ENCODE peak calls at places on chromosomes 3 and 15, in four cellular contexts. I is substantia nigra, S is cardiac muscle cell, A is epithelial cell of prostate. G is an unnamed sample.

GRCh38 chr3:38131621-38132369 is 5.1 kb downstream of the ACAA1 start:
- DNase-seq in I (no peak), S (peak; percentile 56), A (no peak), G (no peak)

GRCh38 chr3:159499031-159499793 is 489.4 kb upstream of the IL12A start:
- DNase-seq in I (no peak), S (no peak), A (no peak), G (no peak)

GRCh38 chr15:64180235-64180824 is 17.5 kb upstream of the PPIB start:
- DNase-seq in I (no peak), S (no peak), A (no peak), G (no peak)

GRCh38 chr15:59686389-59686788 is 2.7 kb downstream of the BNIP2 start:
- DNase-seq in I (no peak), S (no peak), A (no peak), G (peak; percentile 12)

GRCh38 chr15:38217181-38217580 is 35.5 kb upstream of the SPRED1 start:
- DNase-seq in I (no peak), S (peak; percentile 80), A (no peak), G (no peak)

GRCh38 chr15:98683821-98684220 is 35.5 kb downstream of the IGF1R start:
- DNase-seq in I (no peak), S (no peak), A (no peak), G (no peak)

GRCh38 chr3:162224736-162225135 is 728.1 kb downstream of the OTOL1 start:
- DNase-seq in I (no peak), S (peak; percentile 26), A (no peak), G (no peak)

GRCh38 chr3:68809596-68809995 is 122.8 kb downstream of the TAFA4 start:
- DNase-seq in I (no peak), S (no peak), A (no peak), G (no peak)

GRCh38 chr15:25850154-25851111 is 12.7 kb downstream of the ATP10A start:
- DNase-seq in I (no peak), S (peak; percentile 78), A (no peak), G (peak; percentile 27)

GRCh38 chr15:40336129-40337122 is 4.3 kb downstream of the CCDC9B start:
- DNase-seq in I (no peak), S (no peak), A (no peak), G (no peak)

GRCh38 chr3:40170395-40170794 is 139.1 kb upstream of the EIF1B start:
- DNase-seq in I (no peak), S (no peak), A (no peak), G (no peak)

GRCh38 chr3:42635111-42635510 is 18.4 kb upstream of the ZBTB47 start:
- DNase-seq in I (no peak), S (peak; percentile 45), A (no peak), G (no peak)

GRCh38 chr3:57862894-57863293 is 106.8 kb downstream of the SLMAP start:
- DNase-seq in I (no peak), S (no peak), A (no peak), G (no peak)

GRCh38 chr15:81852826-81853225 is 193.0 kb downstream of the MEX3B start:
- DNase-seq in I (no peak), S (no peak), A (no peak), G (no peak)

GRCh38 chr3:13199006-13199776 is 126.0 kb upstream of the IQSEC1 start:
- DNase-seq in I (no peak), S (no peak), A (no peak), G (no peak)

GRCh38 chr3:66381621-66382020 is 119.2 kb downstream of the LRIG1 start:
- DNase-seq in I (no peak), S (no peak), A (no peak), G (no peak)

GRCh38 chr3:37519661-37520060 is 342.0 kb upstream of the CTDSPL start:
- DNase-seq in I (no peak), S (no peak), A (no peak), G (peak; percentile 28)

GRCh38 chr3:69948246-69948862 is 51.2 kb upstream of the SAMMSON start:
- DNase-seq in I (no peak), S (peak; percentile 63), A (no peak), G (no peak)

GRCh38 chr3:43689166-43689565 is 1.6 kb upstream of the ABHD5 start:
- DNase-seq in I (no peak), S (no peak), A (no peak), G (no peak)

GRCh38 chr15:84633311-84634227 is 20.5 kb downstream of the WDR73 start:
- DNase-seq in I (peak; percentile 53), S (peak; percentile 84), A (no peak), G (peak; percentile 46)

GRCh38 chr3:167318996-167319615 is 61.0 kb downstream of the ZBBX start:
- DNase-seq in I (no peak), S (no peak), A (no peak), G (no peak)

GRCh38 chr15:56215769-56216168 is 27.9 kb downstream of the RFX7 start:
- DNase-seq in I (no peak), S (peak; percentile 70), A (no peak), G (no peak)

GRCh38 chr15:50820808-50821382 is 55.4 kb upstream of the SPPL2A start:
- DNase-seq in I (no peak), S (no peak), A (no peak), G (no peak)

GRCh38 chr3:169454823-169455222 is 208.7 kb downstream of the MECOM start:
- DNase-seq in I (no peak), S (peak; percentile 87), A (peak; percentile 98), G (no peak)

GRCh38 chr3:84008623-84009022 is 950.2 kb upstream of the CADM2 start:
- DNase-seq in I (no peak), S (no peak), A (peak; percentile 10), G (no peak)

GRCh38 chr3:118884748-118885206 is 149.9 kb downstream of the IGSF11 start:
- DNase-seq in I (peak; percentile 20), S (peak; percentile 57), A (no peak), G (peak; percentile 62)

GRCh38 chr15:90046846-90047481 is 45.8 kb downstream of the ZNF710 start:
- DNase-seq in I (no peak), S (no peak), A (peak; percentile 65), G (no peak)

GRCh38 chr15:64532921-64533320 is 72.5 kb downstream of the ZNF609 start:
- DNase-seq in I (no peak), S (peak; percentile 33), A (no peak), G (no peak)

GRCh38 chr3:52973806-52974205 is 72.1 kb downstream of the SFMBT1 start:
- DNase-seq in I (no peak), S (no peak), A (no peak), G (no peak)

GRCh38 chr15:77295446-77295845 is 124.5 kb downstream of the PEAK1 start:
- DNase-seq in I (no peak), S (peak; percentile 79), A (no peak), G (no peak)

GRCh38 chr3:414063-414462 is 217.5 kb downstream of the CHL1 start:
- DNase-seq in I (no peak), S (peak; percentile 12), A (no peak), G (no peak)

GRCh38 chr15:77060560-77060959 is 10.3 kb downstream of the TSPAN3 start:
- DNase-seq in I (no peak), S (peak; percentile 61), A (no peak), G (no peak)

GRCh38 chr3:62670351-62670750 is 204.9 kb downstream of the CADPS start:
- DNase-seq in I (no peak), S (peak; percentile 2), A (no peak), G (no peak)

GRCh38 chr3:111592941-111593340 is 2.2 kb downstream of the ZBED2 start:
- DNase-seq in I (no peak), S (no peak), A (no peak), G (no peak)

GRCh38 chr15:74461847-74462511 is 1.0 kb upstream of the UBL7 start:
- DNase-seq in I (no peak), S (no peak), A (no peak), G (no peak)
- H3K27ac ChIP-seq in I (no peak overlapping the region), S (peak overlapping the region; percentile 97), A (no peak overlapping the region), G (peak overlapping the region; percentile 90)

DNA sequence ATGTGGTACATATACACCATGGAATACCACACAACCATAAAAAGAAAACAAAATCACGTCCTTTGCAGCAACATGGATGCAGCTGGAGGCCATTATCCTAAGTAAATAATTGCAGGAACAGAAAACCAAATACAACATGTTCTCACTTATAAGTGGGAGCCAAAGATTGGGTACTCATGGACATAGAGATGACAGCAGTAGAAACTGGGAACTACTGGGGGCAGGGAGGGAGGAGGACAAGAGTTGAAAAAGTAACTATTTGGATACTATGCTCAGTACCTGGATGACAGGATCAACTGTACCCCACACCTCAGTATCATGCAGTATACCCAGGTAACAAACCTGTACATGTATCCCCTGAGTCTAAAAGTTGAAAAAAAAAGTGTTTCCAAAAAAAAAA is 23.2 kb upstream of the ATOSA start:
- DNase-seq in I (no peak), S (no peak), A (no peak), G (no peak)
- H3K27ac ChIP-seq in I (no peak overlapping the region), S (no peak overlapping the region), A (no peak overlapping the region), G (no peak overlapping the region)

DNA sequence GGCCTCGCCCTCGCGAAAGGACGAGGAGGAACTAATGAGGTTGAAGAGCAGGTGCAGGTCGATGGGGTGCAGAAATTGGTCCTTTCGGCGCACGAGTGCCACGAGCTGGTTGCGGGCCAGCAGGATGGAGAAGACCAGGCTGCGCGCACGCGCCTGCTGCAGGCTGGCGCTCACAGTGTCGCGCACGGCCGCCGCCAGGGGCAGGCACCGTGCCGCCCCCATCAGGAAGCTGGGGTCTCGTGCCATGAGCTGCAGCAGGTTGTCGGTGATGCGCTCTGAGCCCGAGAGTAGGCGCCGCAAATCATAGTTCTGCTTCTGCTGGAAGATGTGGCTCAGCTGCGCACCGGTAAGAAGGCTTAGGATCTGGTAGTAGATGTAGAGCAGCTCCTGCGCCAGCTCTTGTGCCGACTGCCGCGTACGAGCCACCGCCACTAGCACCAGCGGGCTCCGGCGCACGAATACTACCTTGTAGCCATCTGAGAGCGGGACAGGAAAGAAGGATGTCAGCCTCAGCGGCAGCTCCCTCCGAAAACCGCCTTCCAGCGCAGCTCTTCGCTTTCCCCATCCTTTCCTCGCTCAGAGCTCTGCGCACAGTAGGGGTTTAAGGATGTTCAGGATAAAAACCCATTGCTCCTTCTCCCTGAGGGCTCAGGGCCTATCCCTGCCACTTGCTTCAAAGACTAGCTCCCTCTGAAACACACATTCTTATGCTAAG is 6.9 kb upstream of the MST1R start:
- DNase-seq in I (no peak), S (no peak), A (no peak), G (no peak)
- H3K27ac ChIP-seq in I (no peak overlapping the region), S (no peak overlapping the region), A (no peak overlapping the region), G (no peak overlapping the region)

GRCh38 chr15:43517354-43518072 is at the start of gene MAP1A:
- DNase-seq in I (peak; percentile 70), S (peak; percentile 71), A (no peak), G (peak; percentile 27)

GRCh38 chr15:43514241-43515057 is 3.0 kb upstream of the MAP1A start:
- DNase-seq in I (peak; percentile 71), S (peak; percentile 30), A (no peak), G (peak; percentile 46)

GRCh38 chr15:43515731-43516130 is 1.7 kb upstream of the MAP1A start:
- DNase-seq in I (no peak), S (no peak), A (no peak), G (no peak)

GRCh38 chr15:43516801-43517353 is 531 bp upstream of the MAP1A start:
- DNase-seq in I (no peak), S (peak; percentile 46), A (no peak), G (no peak)

DNA sequence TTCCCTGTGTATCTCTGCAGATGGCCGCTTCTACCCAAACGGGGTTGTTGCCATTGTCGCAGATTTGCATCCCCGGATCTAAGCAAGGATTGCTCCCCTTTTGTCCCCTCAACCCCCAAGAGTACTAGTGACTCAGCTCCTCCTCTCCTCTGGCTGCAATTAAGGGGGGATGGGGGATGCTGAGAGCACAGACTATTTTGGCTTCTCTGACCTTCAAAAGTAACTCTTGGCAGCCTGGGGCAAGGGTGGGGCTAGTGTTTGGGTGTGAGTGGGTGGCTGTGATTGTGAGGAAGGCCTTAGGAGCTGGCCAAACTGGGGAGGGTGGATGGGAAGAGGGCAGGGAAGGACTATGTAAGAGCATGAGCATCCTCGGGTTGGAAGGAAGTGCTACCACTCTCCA is 1.2 kb upstream of the MAP1A start:
- DNase-seq in I (no peak), S (peak; percentile 16), A (no peak), G (no peak)
- H3K27ac ChIP-seq in I (peak overlapping the region; percentile 90), S (peak overlapping the region; percentile 82), A (no peak overlapping the region), G (peak overlapping the region; percentile 87)

G was measured in tibial nerve.